ENCODE peak calls at places on chromosomes 7 and 10, in five cellular contexts. One of them, this sample, is unnamed.

GRCh38 chr7:44617225-44617885 is 10.9 kb downstream of the OGDH start:
- DNase-seq in fibroblast of lung: peak; percentile 76
- DNase-seq in K562: peak; percentile 31
- DNase-seq in GM23248: peak; percentile 92
- DNase-seq in hepatocyte: peak; percentile 71
- DNase-seq in this sample: peak; percentile 70

GRCh38 chr10:112821663-112822062 is 128.4 kb upstream of the TCF7L2 start:
- DNase-seq in fibroblast of lung: peak; percentile 23
- DNase-seq in K562: no peak
- DNase-seq in GM23248: no peak
- DNase-seq in hepatocyte: no peak
- DNase-seq in this sample: no peak

GRCh38 chr10:93220315-93221170 is 146.8 kb downstream of the CYP26A1 start:
- DNase-seq in fibroblast of lung: no peak
- DNase-seq in K562: peak; percentile 23
- DNase-seq in GM23248: no peak
- DNase-seq in hepatocyte: no peak
- DNase-seq in this sample: no peak

GRCh38 chr10:78891741-78892140 is 177.0 kb upstream of the ZMIZ1 start:
- DNase-seq in fibroblast of lung: no peak
- DNase-seq in K562: no peak
- DNase-seq in GM23248: no peak
- DNase-seq in hepatocyte: no peak
- DNase-seq in this sample: no peak

GRCh38 chr7:126483972-126484371 is 768.8 kb downstream of the GRM8 start:
- DNase-seq in fibroblast of lung: no peak
- DNase-seq in K562: no peak
- DNase-seq in GM23248: no peak
- DNase-seq in hepatocyte: no peak
- DNase-seq in this sample: no peak

GRCh38 chr10:117137031-117137910 is 799 bp downstream of the VAX1 start:
- DNase-seq in fibroblast of lung: peak; percentile 57
- DNase-seq in K562: no peak
- DNase-seq in GM23248: peak; percentile 51
- DNase-seq in hepatocyte: peak; percentile 63
- DNase-seq in this sample: peak; percentile 22

GRCh38 chr10:119211625-119212441 is 4.5 kb downstream of the GRK5 start:
- DNase-seq in fibroblast of lung: peak; percentile 30
- DNase-seq in K562: no peak
- DNase-seq in GM23248: no peak
- DNase-seq in hepatocyte: no peak
- DNase-seq in this sample: no peak

GRCh38 chr7:150988230-150989226 is 2.3 kb upstream of the NOS3 start:
- DNase-seq in fibroblast of lung: no peak
- DNase-seq in K562: peak; percentile 91
- DNase-seq in GM23248: peak; percentile 43
- DNase-seq in hepatocyte: peak; percentile 75
- DNase-seq in this sample: no peak

GRCh38 chr10:74223755-74224530 is 72.9 kb downstream of the ADK start:
- DNase-seq in fibroblast of lung: peak; percentile 84
- DNase-seq in K562: no peak
- DNase-seq in GM23248: peak; percentile 72
- DNase-seq in hepatocyte: no peak
- DNase-seq in this sample: peak; percentile 81

GRCh38 chr10:69645296-69645665 is 15.2 kb downstream of the FAM241B start:
- DNase-seq in fibroblast of lung: no peak
- DNase-seq in K562: no peak
- DNase-seq in GM23248: no peak
- DNase-seq in hepatocyte: no peak
- DNase-seq in this sample: no peak

GRCh38 chr10:29692121-29692539 is 57.4 kb upstream of the SVIL start:
- DNase-seq in fibroblast of lung: peak; percentile 64
- DNase-seq in K562: no peak
- DNase-seq in GM23248: peak; percentile 49
- DNase-seq in hepatocyte: no peak
- DNase-seq in this sample: peak; percentile 48

GRCh38 chr7:34849163-34849960 is 187.9 kb downstream of the DPY19L1 start:
- DNase-seq in fibroblast of lung: peak; percentile 37
- DNase-seq in K562: no peak
- DNase-seq in GM23248: peak; percentile 13
- DNase-seq in hepatocyte: no peak
- DNase-seq in this sample: peak; percentile 9

GRCh38 chr10:99555371-99556224 is 22.9 kb downstream of the NKX2-3 start:
- DNase-seq in fibroblast of lung: no peak
- DNase-seq in K562: no peak
- DNase-seq in GM23248: no peak
- DNase-seq in hepatocyte: no peak
- DNase-seq in this sample: no peak

GRCh38 chr10:99548041-99548530 is 15.3 kb downstream of the NKX2-3 start:
- DNase-seq in fibroblast of lung: peak; percentile 32
- DNase-seq in K562: no peak
- DNase-seq in GM23248: peak; percentile 50
- DNase-seq in hepatocyte: no peak
- DNase-seq in this sample: no peak

GRCh38 chr10:99551616-99552015 is 18.9 kb downstream of the NKX2-3 start:
- DNase-seq in fibroblast of lung: no peak
- DNase-seq in K562: no peak
- DNase-seq in GM23248: no peak
- DNase-seq in hepatocyte: no peak
- DNase-seq in this sample: no peak

GRCh38 chr10:99556225-99556523 is 23.4 kb downstream of the NKX2-3 start:
- DNase-seq in fibroblast of lung: no peak
- DNase-seq in K562: no peak
- DNase-seq in GM23248: no peak
- DNase-seq in hepatocyte: no peak
- DNase-seq in this sample: no peak

DNA sequence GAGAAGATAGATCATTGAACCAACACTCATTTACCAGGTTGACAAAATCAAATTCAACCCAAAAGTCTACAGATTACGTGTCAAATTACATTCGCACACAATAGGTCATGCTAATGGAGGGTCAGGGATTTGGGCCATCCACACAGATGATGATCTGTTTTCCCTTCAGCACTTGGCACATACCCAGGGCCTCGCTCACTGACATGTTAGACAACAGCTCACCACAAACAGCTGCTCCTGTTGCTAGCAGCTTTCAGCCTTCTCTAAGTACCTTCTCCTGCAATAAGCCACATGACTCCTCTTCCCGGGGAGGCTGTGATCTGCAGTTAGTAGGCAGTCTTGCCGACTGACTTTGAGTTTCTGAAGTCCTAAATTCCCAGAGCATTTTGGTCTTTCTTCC is 18.4 kb downstream of the NKX2-3 start:
- DNase-seq in fibroblast of lung: peak; percentile 38
- DNase-seq in K562: no peak
- DNase-seq in GM23248: peak; percentile 39
- DNase-seq in hepatocyte: no peak
- DNase-seq in this sample: peak; percentile 24
- TF ChIP-seq EZH2 in fibroblast of lung: no peak
- TF ChIP-seq EZH2 in K562: no peak
- TF ChIP-seq EZH2 in GM23248: no peak
- TF ChIP-seq EZH2 in hepatocyte: no peak
- TF ChIP-seq EZH2 in this sample: no peak

DNA sequence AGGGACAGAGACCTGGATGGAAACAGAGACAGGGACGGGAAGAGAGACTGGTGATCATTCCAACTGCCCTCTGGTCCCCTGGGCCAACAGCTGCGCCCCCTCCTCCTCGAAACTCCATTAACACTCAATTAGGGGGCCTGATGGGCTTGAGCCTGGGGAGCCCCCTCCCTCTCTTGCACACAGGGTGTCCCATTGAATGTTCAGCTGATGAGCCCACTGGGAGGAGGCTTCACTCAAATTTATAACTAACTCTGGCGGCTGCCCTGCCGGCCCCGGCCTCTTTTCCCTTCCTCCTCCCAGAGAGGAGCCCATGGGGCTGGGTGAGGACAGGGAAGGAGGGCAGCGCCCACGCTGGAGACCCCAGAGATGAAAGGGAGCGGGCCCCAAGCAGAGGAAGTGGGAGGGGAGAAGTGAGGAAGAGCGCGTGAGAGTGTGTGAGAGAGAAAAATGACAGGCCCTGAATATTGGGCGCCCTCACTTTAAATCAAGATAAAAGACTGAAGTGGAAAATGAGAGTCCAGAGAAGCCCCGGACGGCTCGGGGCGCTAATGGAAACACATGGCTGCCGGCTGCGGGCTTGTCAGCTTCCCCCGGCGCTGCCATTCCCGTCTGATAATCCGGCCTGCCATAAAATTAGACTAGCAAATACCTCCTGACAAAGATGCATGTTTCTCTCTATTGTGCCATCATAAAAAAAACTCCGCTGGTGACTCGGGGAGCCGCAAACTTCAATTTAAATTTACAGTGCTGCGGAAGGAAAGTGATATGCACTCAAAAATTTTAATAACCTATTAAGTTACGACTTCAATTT is 58.0 kb upstream of the PAX2 start:
- DNase-seq in fibroblast of lung: no peak
- DNase-seq in K562: no peak
- DNase-seq in GM23248: no peak
- DNase-seq in hepatocyte: no peak
- DNase-seq in this sample: no peak
- H4K20me1 ChIP-seq in fibroblast of lung: no peaks in the 10 kb centered on the region
- H4K20me1 ChIP-seq in K562: no peaks in the 10 kb centered on the region
- H4K20me1 ChIP-seq in GM23248: no peaks in the 10 kb centered on the region
- H4K20me1 ChIP-seq in hepatocyte: no peaks in the 10 kb centered on the region
- H4K20me1 ChIP-seq in this sample: no peaks in the 10 kb centered on the region

DNA sequence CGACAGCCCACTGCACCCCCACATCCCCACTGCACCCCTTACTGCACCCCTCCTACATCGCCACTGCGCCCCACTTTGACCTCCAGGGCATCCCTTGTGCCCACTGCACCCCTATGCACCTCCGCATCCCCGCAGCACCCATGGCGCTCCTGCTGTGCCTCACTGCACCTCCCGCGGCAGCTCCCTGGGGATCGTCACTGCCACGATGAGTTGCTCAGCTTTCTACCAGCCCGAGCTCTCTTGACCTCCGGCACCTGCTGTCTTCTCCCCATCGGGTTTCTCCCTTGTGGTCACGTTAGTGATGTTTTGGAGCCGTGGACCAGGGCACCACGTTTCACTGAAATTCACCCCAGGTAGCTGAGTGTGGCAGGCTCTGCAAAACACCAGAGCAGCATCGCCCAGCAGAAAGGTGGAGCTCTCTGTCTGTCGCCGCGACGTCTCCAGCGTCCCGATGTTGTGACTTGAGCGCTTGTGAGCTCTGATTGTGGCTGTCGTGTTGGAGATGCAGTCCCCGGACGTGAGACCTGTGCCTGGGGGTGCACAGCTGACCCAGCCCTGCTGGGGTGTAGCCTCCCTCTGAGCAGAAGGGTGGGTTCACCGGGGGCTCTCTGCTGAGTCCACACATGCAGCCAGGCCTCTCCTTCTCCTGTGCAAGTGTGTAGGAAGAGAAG is 147.7 kb downstream of the DNAJB6 start:
- DNase-seq in fibroblast of lung: no peak
- DNase-seq in K562: no peak
- DNase-seq in GM23248: no peak
- DNase-seq in hepatocyte: no peak
- DNase-seq in this sample: no peak
- H3K4me1 ChIP-seq in fibroblast of lung: no peaks in the 10 kb centered on the region
- H3K4me1 ChIP-seq in K562: peaks cover 3% of the 10 kb centered on the region
- H3K4me1 ChIP-seq in GM23248: no peaks in the 10 kb centered on the region
- H3K4me1 ChIP-seq in hepatocyte: no peaks in the 10 kb centered on the region
- H3K4me1 ChIP-seq in this sample: no peaks in the 10 kb centered on the region

GRCh38 chr7:133140994-133141595 is 59.2 kb upstream of the CHCHD3 start:
- DNase-seq in fibroblast of lung: no peak
- DNase-seq in K562: no peak
- DNase-seq in GM23248: no peak
- DNase-seq in hepatocyte: no peak
- DNase-seq in this sample: no peak

GRCh38 chr7:133134810-133135209 is 52.9 kb upstream of the CHCHD3 start:
- DNase-seq in fibroblast of lung: no peak
- DNase-seq in K562: no peak
- DNase-seq in GM23248: no peak
- DNase-seq in hepatocyte: no peak
- DNase-seq in this sample: no peak

GRCh38 chr7:133135451-133135850 is 53.6 kb upstream of the CHCHD3 start:
- DNase-seq in fibroblast of lung: peak; percentile 16
- DNase-seq in K562: no peak
- DNase-seq in GM23248: peak; percentile 7
- DNase-seq in hepatocyte: no peak
- DNase-seq in this sample: no peak

DNA sequence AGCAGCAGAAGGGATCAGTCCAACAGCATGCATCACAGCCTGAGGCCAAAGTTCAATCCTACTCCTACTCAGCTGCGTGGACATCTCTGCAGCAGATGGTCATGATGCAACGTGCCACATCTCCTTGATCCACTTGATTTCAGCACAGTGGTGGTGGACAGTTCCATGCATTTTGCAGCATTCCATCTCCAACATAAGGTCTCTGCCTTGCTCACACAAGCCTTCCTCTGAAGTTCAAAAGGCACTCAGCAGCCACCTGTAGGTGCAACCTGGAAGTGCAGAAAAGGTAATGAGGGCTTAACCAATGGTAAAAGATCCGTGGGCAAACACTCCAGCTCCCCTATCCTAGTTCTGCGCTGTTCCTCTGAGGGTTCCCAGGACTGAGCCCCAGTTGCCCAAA is 57.5 kb upstream of the CHCHD3 start:
- DNase-seq in fibroblast of lung: peak; percentile 48
- DNase-seq in K562: peak; percentile 50
- DNase-seq in GM23248: peak; percentile 43
- DNase-seq in hepatocyte: peak; percentile 62
- DNase-seq in this sample: peak; percentile 35
- TF ChIP-seq EZH2 in fibroblast of lung: no peak
- TF ChIP-seq EZH2 in K562: no peak
- TF ChIP-seq EZH2 in GM23248: no peak
- TF ChIP-seq EZH2 in hepatocyte: no peak
- TF ChIP-seq EZH2 in this sample: no peak

GRCh38 chr10:6470894-6471618 is 109.0 kb downstream of the PRKCQ start:
- DNase-seq in fibroblast of lung: no peak
- DNase-seq in K562: peak; percentile 11
- DNase-seq in GM23248: no peak
- DNase-seq in hepatocyte: no peak
- DNase-seq in this sample: no peak

GRCh38 chr10:6473430-6473829 is 106.6 kb downstream of the PRKCQ start:
- DNase-seq in fibroblast of lung: no peak
- DNase-seq in K562: peak; percentile 92
- DNase-seq in GM23248: no peak
- DNase-seq in hepatocyte: no peak
- DNase-seq in this sample: no peak

GRCh38 chr10:6469661-6470060 is 110.4 kb downstream of the PRKCQ start:
- DNase-seq in fibroblast of lung: no peak
- DNase-seq in K562: no peak
- DNase-seq in GM23248: no peak
- DNase-seq in hepatocyte: no peak
- DNase-seq in this sample: no peak

GRCh38 chr10:6476989-6477388 is 103.1 kb downstream of the PRKCQ start:
- DNase-seq in fibroblast of lung: no peak
- DNase-seq in K562: no peak
- DNase-seq in GM23248: no peak
- DNase-seq in hepatocyte: no peak
- DNase-seq in this sample: no peak

GRCh38 chr10:6473901-6474370 is 106.1 kb downstream of the PRKCQ start:
- DNase-seq in fibroblast of lung: no peak
- DNase-seq in K562: peak; percentile 45
- DNase-seq in GM23248: peak; percentile 14
- DNase-seq in hepatocyte: no peak
- DNase-seq in this sample: no peak
- H4K20me1 ChIP-seq in fibroblast of lung: no peaks in the 10 kb centered on the region
- H4K20me1 ChIP-seq in K562: no peaks in the 10 kb centered on the region
- H4K20me1 ChIP-seq in GM23248: no peaks in the 10 kb centered on the region
- H4K20me1 ChIP-seq in hepatocyte: no peaks in the 10 kb centered on the region
- H4K20me1 ChIP-seq in this sample: no peaks in the 10 kb centered on the region